ENCODE peak calls at places on chromosomes 11 and 22, in ten cellular contexts. I is WERI-Rb-1; R is PC-3; X is A549; G is CD8-positive, alpha-beta T cell; A is Peyer's patch; Y is right atrium auricular region; H is thyroid gland; T is stomach; L is lung. U is an unnamed sample.

GRCh38 chr11:44470849-44471248 is 94.6 kb upstream of the CD82 start:
- DNase-seq in I (no peak), T (no peak), G (no peak), Y (no peak), A (no peak), L (no peak), X (no peak), R (no peak), H (peak), U (no peak)

GRCh38 chr11:67418476-67419281 is 3.2 kb downstream of the CARNS1 start:
- DNase-seq in I (no peak), Y (no peak), L (no peak), T (peak), X (no peak), A (peak), G (no peak), R (no peak), H (peak), U (no peak)

GRCh38 chr11:8756201-8756600 is 73.6 kb downstream of the RPL27A start:
- DNase-seq in X (no peak), Y (no peak), R (no peak), L (no peak), I (no peak), A (no peak), T (no peak), H (peak), G (no peak), U (no peak)

GRCh38 chr11:44945639-44946038 is 5.0 kb downstream of the TP53I11 start:
- DNase-seq in R (no peak), H (no peak), A (no peak), Y (peak), X (no peak), T (no peak), L (no peak), I (no peak), G (no peak), U (no peak)

GRCh38 chr11:1503708-1504104 is 17.1 kb upstream of the MOB2 start:
- DNase-seq in G (no peak), A (no peak), L (no peak), Y (no peak), X (no peak), H (peak), R (no peak), I (no peak), T (peak), U (no peak)

GRCh38 chr22:30265131-30265720 is 1.4 kb downstream of the OSM start:
- DNase-seq in L (no peak), R (no peak), G (no peak), I (no peak), A (no peak), H (no peak), X (no peak), Y (no peak), T (no peak), U (no peak)

GRCh38 chr11:32115406-32115805 is 24.5 kb downstream of the RCN1 start:
- DNase-seq in X (no peak), T (no peak), G (no peak), L (no peak), R (no peak), A (no peak), I (no peak), Y (no peak), H (no peak), U (no peak)

GRCh38 chr11:1298695-1299492 is 10.5 kb downstream of the TOLLIP start:
- DNase-seq in L (peak), A (peak), X (peak), T (peak), I (no peak), H (peak), G (no peak), Y (peak), R (peak), U (peak)

GRCh38 chr11:45997599-45997998 is 75.1 kb downstream of the LARGE2 start:
- DNase-seq in H (no peak), G (no peak), X (no peak), R (peak), T (no peak), L (no peak), A (no peak), Y (no peak), I (no peak), U (no peak)
- H3K27ac ChIP-seq in H (no peak), G (no peak), X (no peak), R (no peak), T (no peak), L (no peak), A (no peak), Y (no peak), I (no peak), U (no peak)

GRCh38 chr22:25334091-25334490 is 114.7 kb downstream of the CRYBB2 start:
- DNase-seq in G (no peak), R (peak), H (no peak), I (peak), L (peak), Y (no peak), A (peak), T (peak), X (peak), U (peak)
- TF ChIP-seq CTCF in G (no peak), R (peak), H (peak), I (peak), L (no peak), Y (peak), A (peak), T (no peak), X (no peak), U (peak)

GRCh38 chr11:69277074-69277809 is 16.7 kb upstream of the MYEOV start:
- DNase-seq in T (no peak), H (no peak), A (no peak), I (no peak), L (no peak), G (no peak), Y (no peak), R (no peak), X (no peak), U (no peak)
- H3K27ac ChIP-seq in T (peak), H (peak), A (no peak), I (no peak), L (no peak), G (no peak), Y (no peak), R (peak), X (peak), U (no peak)

GRCh38 chr22:44828193-44828592 is 75.8 kb downstream of the ARHGAP8 start:
- DNase-seq in T (no peak), G (no peak), Y (no peak), R (peak), I (peak), L (no peak), A (no peak), X (peak), H (no peak), U (no peak)
- TF ChIP-seq CTCF in T (no peak), G (no peak), Y (peak), R (peak), I (peak), L (no peak), A (peak), X (peak), H (no peak), U (peak)

GRCh38 chr11:114168086-114168448 is 108.6 kb downstream of the ZBTB16 start:
- DNase-seq in X (no peak), L (no peak), I (no peak), H (peak), R (no peak), Y (no peak), T (no peak), A (no peak), G (no peak), U (no peak)
- H3K27ac ChIP-seq in X (no peak), L (peak), I (no peak), H (peak), R (no peak), Y (peak), T (peak), A (peak), G (no peak), U (peak)